ENCODE peak calls at places on chromosomes 2 and 18, in four cellular contexts. One of them, this sample, is unnamed.

GRCh38 chr18:14974576-14974975 is 226.6 kb downstream of the ANKRD30B start:
- DNase-seq in HCT116: no peak
- DNase-seq in GM12878: no peak
- DNase-seq in fibroblast of lung: no peak
- DNase-seq in this sample: no peak

GRCh38 chr2:115214050-115214449 is 771.6 kb downstream of the DPP10 start:
- DNase-seq in GM12878: no peak
- DNase-seq in HCT116: no peak
- DNase-seq in fibroblast of lung: no peak
- DNase-seq in this sample: no peak

GRCh38 chr2:131154071-131154531 is 49.0 kb downstream of the PLEKHB2 start:
- DNase-seq in HCT116: peak; percentile 33
- DNase-seq in fibroblast of lung: peak; percentile 47
- DNase-seq in GM12878: peak; percentile 24
- DNase-seq in this sample: peak; percentile 68

GRCh38 chr2:230664128-230664527 is 48.5 kb upstream of the CAB39 start:
- DNase-seq in fibroblast of lung: peak; percentile 74
- DNase-seq in GM12878: no peak
- DNase-seq in HCT116: no peak
- DNase-seq in this sample: no peak

GRCh38 chr2:12502759-12503158 is 214.0 kb upstream of the TRIB2 start:
- DNase-seq in fibroblast of lung: peak; percentile 77
- DNase-seq in HCT116: no peak
- DNase-seq in GM12878: no peak
- DNase-seq in this sample: no peak

GRCh38 chr2:88239781-88240180 is 69.6 kb downstream of the THNSL2 start:
- DNase-seq in fibroblast of lung: no peak
- DNase-seq in HCT116: no peak
- DNase-seq in GM12878: no peak
- DNase-seq in this sample: peak; percentile 89

GRCh38 chr2:8003462-8004075 is 678.3 kb upstream of the ID2 start:
- DNase-seq in HCT116: no peak
- DNase-seq in fibroblast of lung: peak; percentile 62
- DNase-seq in GM12878: no peak
- DNase-seq in this sample: no peak

GRCh38 chr2:239670463-239671120 is 269.8 kb upstream of the HDAC4 start:
- DNase-seq in fibroblast of lung: no peak
- DNase-seq in GM12878: no peak
- DNase-seq in HCT116: no peak
- DNase-seq in this sample: no peak

GRCh38 chr2:58967736-58968135 is 726.6 kb upstream of the FANCL start:
- DNase-seq in fibroblast of lung: no peak
- DNase-seq in GM12878: no peak
- DNase-seq in HCT116: no peak
- DNase-seq in this sample: no peak

GRCh38 chr2:12856934-12857660 is 140.4 kb downstream of the TRIB2 start:
- DNase-seq in GM12878: no peak
- DNase-seq in fibroblast of lung: peak; percentile 95
- DNase-seq in HCT116: no peak
- DNase-seq in this sample: peak; percentile 86

GRCh38 chr2:216108310-216108966 is 710 bp upstream of the XRCC5 start:
- DNase-seq in HCT116: no peak
- DNase-seq in GM12878: no peak
- DNase-seq in fibroblast of lung: no peak
- DNase-seq in this sample: no peak

GRCh38 chr18:3248670-3249359 is 1.2 kb downstream of the MYL12A start:
- DNase-seq in HCT116: no peak
- DNase-seq in fibroblast of lung: peak; percentile 69
- DNase-seq in GM12878: no peak
- DNase-seq in this sample: peak; percentile 74

GRCh38 chr2:54084600-54084999 is 30.8 kb upstream of the ACYP2 start:
- DNase-seq in HCT116: no peak
- DNase-seq in fibroblast of lung: peak; percentile 19
- DNase-seq in GM12878: no peak
- DNase-seq in this sample: peak; percentile 20

GRCh38 chr2:65103013-65103720 is 26.7 kb downstream of the RAB1A start:
- DNase-seq in HCT116: no peak
- DNase-seq in GM12878: no peak
- DNase-seq in fibroblast of lung: no peak
- DNase-seq in this sample: no peak

GRCh38 chr2:232275670-232276069 is 102.9 kb upstream of the ALPP start:
- DNase-seq in HCT116: no peak
- DNase-seq in GM12878: no peak
- DNase-seq in fibroblast of lung: no peak
- DNase-seq in this sample: peak; percentile 89

GRCh38 chr18:48756511-48757226 is 194.1 kb downstream of the SMAD7 start:
- DNase-seq in fibroblast of lung: no peak
- DNase-seq in HCT116: no peak
- DNase-seq in GM12878: no peak
- DNase-seq in this sample: no peak

GRCh38 chr18:22609642-22610041 is 191.9 kb upstream of the CTAGE1 start:
- DNase-seq in fibroblast of lung: peak; percentile 63
- DNase-seq in HCT116: no peak
- DNase-seq in GM12878: no peak
- DNase-seq in this sample: no peak

GRCh38 chr2:100554788-100555407 is 7.9 kb upstream of the PDCL3 start:
- DNase-seq in HCT116: no peak
- DNase-seq in fibroblast of lung: no peak
- DNase-seq in GM12878: no peak
- DNase-seq in this sample: no peak

GRCh38 chr2:36397728-36398413 is 42.3 kb downstream of the CRIM1 start:
- DNase-seq in HCT116: no peak
- DNase-seq in fibroblast of lung: no peak
- DNase-seq in GM12878: no peak
- DNase-seq in this sample: no peak

GRCh38 chr2:173159794-173160463 is 84.3 kb downstream of the MAP3K20 start:
- DNase-seq in fibroblast of lung: peak; percentile 98
- DNase-seq in GM12878: no peak
- DNase-seq in HCT116: peak; percentile 51
- DNase-seq in this sample: no peak

GRCh38 chr18:57062841-57063240 is 84.0 kb upstream of the BOD1L2 start:
- DNase-seq in HCT116: no peak
- DNase-seq in fibroblast of lung: no peak
- DNase-seq in GM12878: no peak
- DNase-seq in this sample: no peak

DNA sequence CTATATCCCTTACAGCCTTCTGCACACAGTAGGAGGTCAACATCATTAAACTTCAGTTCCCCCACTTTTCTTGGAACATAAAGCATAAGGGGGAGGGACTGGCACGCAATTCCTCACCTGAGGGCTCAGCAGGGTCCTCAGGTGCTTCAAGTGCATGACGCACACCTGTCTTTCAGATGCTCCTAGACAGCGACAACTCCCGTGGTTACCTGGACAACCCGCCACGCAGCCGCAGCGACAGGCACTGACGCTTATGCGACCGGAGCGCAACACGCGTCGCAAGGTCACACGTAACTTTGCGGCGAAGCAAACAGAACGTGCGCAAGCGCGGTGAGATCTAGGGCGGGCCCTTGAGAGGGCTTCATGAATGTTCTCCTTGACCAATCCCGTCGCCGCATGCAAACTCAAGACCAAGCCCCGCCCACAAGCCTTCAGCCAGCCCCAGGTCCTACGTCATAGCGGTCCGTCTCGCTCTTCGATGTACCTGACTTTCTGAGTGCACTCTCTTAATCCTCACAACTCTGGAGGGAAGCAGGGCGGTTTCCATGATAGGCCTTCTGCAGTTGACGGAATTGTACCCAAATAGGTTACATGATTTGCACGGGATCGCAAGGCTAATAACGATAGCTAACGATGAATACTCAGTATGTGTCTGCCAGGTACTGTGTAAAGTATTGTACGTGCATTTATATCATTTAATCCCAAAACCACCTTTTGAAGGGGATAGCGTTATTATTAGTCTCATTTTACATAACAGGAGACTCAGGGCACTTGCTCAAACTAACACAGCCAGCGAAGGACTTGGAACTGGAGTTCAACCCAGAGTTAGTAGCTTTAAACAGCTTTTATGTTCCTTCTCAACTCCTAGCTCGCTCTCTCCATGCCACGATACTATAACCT is at the start of gene IFT172:
- DNase-seq in fibroblast of lung: peak; percentile 97
- DNase-seq in HCT116: peak; percentile 99
- DNase-seq in GM12878: peak; percentile 95
- DNase-seq in this sample: peak; percentile 99
- TF ChIP-seq EZH2 in fibroblast of lung: no peak
- TF ChIP-seq EZH2 in HCT116: no peak
- TF ChIP-seq EZH2 in GM12878: no peak
- TF ChIP-seq EZH2 in this sample: no peak

GRCh38 chr18:7567487-7568425 is 640 bp downstream of the PTPRM start:
- DNase-seq in GM12878: no peak
- DNase-seq in HCT116: no peak
- DNase-seq in fibroblast of lung: peak; percentile 77
- DNase-seq in this sample: peak; percentile 78
- TF ChIP-seq EZH2 in GM12878: no peak
- TF ChIP-seq EZH2 in HCT116: no peak
- TF ChIP-seq EZH2 in fibroblast of lung: no peak
- TF ChIP-seq EZH2 in this sample: no peak

GRCh38 chr2:96528680-96529375 is 7.7 kb upstream of the ARID5A start:
- DNase-seq in fibroblast of lung: no peak
- DNase-seq in GM12878: no peak
- DNase-seq in HCT116: no peak
- DNase-seq in this sample: no peak

GRCh38 chr2:96530144-96530430 is 6.5 kb upstream of the ARID5A start:
- DNase-seq in GM12878: no peak
- DNase-seq in HCT116: no peak
- DNase-seq in fibroblast of lung: no peak
- DNase-seq in this sample: no peak

GRCh38 chr2:96527990-96528679 is 8.4 kb upstream of the ARID5A start:
- DNase-seq in fibroblast of lung: peak; percentile 61
- DNase-seq in HCT116: no peak
- DNase-seq in GM12878: peak; percentile 72
- DNase-seq in this sample: peak; percentile 52

GRCh38 chr2:96530474-96531357 is 5.8 kb upstream of the ARID5A start:
- DNase-seq in GM12878: no peak
- DNase-seq in fibroblast of lung: no peak
- DNase-seq in HCT116: no peak
- DNase-seq in this sample: no peak

DNA sequence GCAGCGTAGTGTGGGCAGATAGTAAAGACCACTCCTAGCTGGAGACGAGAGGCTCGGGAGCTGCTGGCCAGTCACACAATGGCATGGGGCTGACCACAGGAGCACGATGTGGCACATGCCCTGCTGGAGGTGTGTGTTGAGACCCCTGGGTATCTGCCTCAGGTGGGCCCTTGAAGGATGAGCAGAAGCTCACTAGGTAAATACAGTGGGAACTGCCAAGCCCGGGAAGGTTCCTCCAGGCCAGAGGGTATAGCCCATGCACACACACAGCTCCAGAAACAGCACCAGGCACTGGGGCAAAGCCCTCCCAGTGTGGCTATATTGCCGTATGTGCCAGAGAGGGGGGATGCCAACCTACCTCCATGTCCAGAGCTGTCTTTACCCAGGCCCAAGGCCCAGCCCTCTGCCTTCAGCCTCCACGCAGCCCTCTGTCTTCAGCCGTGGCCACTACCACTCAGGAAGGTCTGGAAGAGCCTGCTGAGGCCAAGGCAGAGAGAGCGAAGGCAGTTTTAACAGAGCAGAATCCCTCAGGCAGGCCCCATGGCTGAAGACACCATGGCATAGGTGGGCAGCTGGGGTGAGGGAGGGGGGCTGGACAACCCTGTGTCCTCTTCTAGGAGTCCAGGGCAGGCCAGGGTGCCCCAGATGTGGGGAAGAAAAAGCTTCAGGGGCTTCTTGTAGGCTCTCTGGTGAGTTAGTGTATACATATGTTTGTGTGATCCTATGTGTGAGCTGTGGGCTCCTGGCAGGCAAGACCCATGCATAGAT is 7.0 kb upstream of the ARID5A start:
- DNase-seq in fibroblast of lung: no peak
- DNase-seq in HCT116: no peak
- DNase-seq in GM12878: no peak
- DNase-seq in this sample: no peak
- TF ChIP-seq EZH2 in fibroblast of lung: no peak
- TF ChIP-seq EZH2 in HCT116: no peak
- TF ChIP-seq EZH2 in GM12878: no peak
- TF ChIP-seq EZH2 in this sample: no peak

GRCh38 chr2:235672720-235673119 is 178.9 kb downstream of the AGAP1 start:
- DNase-seq in GM12878: no peak
- DNase-seq in HCT116: no peak
- DNase-seq in fibroblast of lung: no peak
- DNase-seq in this sample: no peak

GRCh38 chr2:235670974-235671787 is 177.3 kb downstream of the AGAP1 start:
- DNase-seq in HCT116: no peak
- DNase-seq in fibroblast of lung: no peak
- DNase-seq in GM12878: no peak
- DNase-seq in this sample: no peak

GRCh38 chr2:235668782-235669181 is 174.9 kb downstream of the AGAP1 start:
- DNase-seq in GM12878: no peak
- DNase-seq in fibroblast of lung: no peak
- DNase-seq in HCT116: no peak
- DNase-seq in this sample: no peak

GRCh38 chr2:235669269-235669831 is 175.5 kb downstream of the AGAP1 start:
- DNase-seq in fibroblast of lung: peak; percentile 77
- DNase-seq in GM12878: no peak
- DNase-seq in HCT116: peak; percentile 77
- DNase-seq in this sample: peak; percentile 59

GRCh38 chr2:235669983-235670962 is 176.4 kb downstream of the AGAP1 start:
- DNase-seq in fibroblast of lung: peak; percentile 81
- DNase-seq in GM12878: no peak
- DNase-seq in HCT116: no peak
- DNase-seq in this sample: no peak
- TF ChIP-seq EZH2 in fibroblast of lung: no peak
- TF ChIP-seq EZH2 in GM12878: no peak
- TF ChIP-seq EZH2 in HCT116: no peak
- TF ChIP-seq EZH2 in this sample: no peak

DNA sequence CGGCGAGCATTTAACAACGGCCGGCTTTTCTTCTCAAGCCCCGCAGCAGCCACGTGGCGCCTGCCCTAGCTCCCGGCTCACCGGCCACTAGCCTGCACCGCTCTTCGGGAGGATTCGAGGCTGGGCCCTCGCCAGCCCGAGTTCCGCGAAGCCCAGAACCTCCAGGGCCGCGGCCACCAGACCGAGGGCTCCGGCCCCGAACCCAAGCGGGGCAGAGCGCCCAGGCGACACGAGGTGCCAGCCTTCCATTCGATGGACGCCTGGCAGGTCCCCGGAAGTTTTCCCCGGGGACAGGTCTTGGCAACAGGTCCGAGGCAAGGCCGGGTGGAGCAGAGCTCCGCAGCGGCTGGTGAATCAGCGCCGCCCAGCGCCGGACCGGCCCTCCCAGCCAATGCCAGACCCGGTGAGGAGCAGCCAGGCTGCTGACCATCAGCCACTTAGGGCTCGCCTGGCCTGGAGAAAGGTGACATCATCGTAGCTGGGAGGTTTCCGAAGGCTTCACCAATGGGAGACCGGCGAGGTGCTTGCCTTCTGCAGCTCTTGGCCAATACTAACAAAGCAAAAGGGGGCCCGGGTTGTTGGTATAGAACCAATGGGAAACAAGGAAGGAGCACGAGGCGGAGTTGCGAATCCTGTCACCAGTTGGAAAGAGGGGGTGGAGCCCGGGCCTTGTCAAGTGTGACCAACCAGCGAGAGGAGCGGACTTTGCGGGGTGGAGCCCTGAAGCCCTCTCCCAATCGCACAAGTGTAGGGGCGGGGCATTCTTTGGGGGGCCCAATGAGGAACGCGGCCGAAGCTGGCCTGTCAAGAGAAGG is 467 bp upstream of the MXD1 start:
- DNase-seq in HCT116: peak; percentile 100
- DNase-seq in GM12878: peak; percentile 100
- DNase-seq in fibroblast of lung: peak; percentile 100
- DNase-seq in this sample: peak; percentile 100
- TF ChIP-seq EZH2 in HCT116: no peak
- TF ChIP-seq EZH2 in GM12878: no peak
- TF ChIP-seq EZH2 in fibroblast of lung: no peak
- TF ChIP-seq EZH2 in this sample: no peak